ENCODE peak calls at places on chromosomes 11 and 22, in nine cellular contexts. P, S, O, A, F, C, X, U and J are unnamed samples.

GRCh38 chr22:44732017-44732561 is 20.3 kb upstream of the ARHGAP8 start:
- DNase-seq in P (no peak), S (no peak), O (no peak), A (no peak), F (no peak), C (no peak), X (no peak), U (no peak), J (no peak)

GRCh38 chr11:43833657-43834073 is 47.0 kb upstream of the ALKBH3 start:
- DNase-seq in P (no peak), S (peak), O (no peak), A (no peak), F (no peak), C (no peak), X (no peak), U (no peak), J (no peak)

GRCh38 chr22:37345863-37346514 is 63.7 kb downstream of the CYTH4 start:
- DNase-seq in P (no peak), S (peak), O (no peak), A (no peak), F (no peak), C (no peak), X (no peak), U (no peak), J (no peak)

GRCh38 chr22:25112538-25113253 is 87.0 kb upstream of the CRYBB3 start:
- DNase-seq in P (no peak), S (no peak), O (no peak), A (no peak), F (no peak), C (no peak), X (no peak), U (peak), J (no peak)

GRCh38 chr11:112368402-112368801 is 107.7 kb upstream of the PLET1 start:
- DNase-seq in P (no peak), S (no peak), O (no peak), A (no peak), F (no peak), C (no peak), X (no peak), U (no peak), J (no peak)

GRCh38 chr22:30074147-30074546 is 6.1 kb upstream of the HORMAD2 start:
- DNase-seq in P (no peak), S (no peak), O (no peak), A (no peak), F (no peak), C (no peak), X (no peak), U (no peak), J (no peak)

GRCh38 chr22:21642584-21643448 is 714 bp downstream of the SDF2L1 start:
- DNase-seq in P (peak), S (peak), O (no peak), A (peak), F (no peak), C (peak), X (no peak), U (peak), J (peak)

GRCh38 chr11:3226846-3227567 is 5.2 kb downstream of the MRGPRE start:
- DNase-seq in P (no peak), S (no peak), O (no peak), A (no peak), F (no peak), C (no peak), X (peak), U (no peak), J (no peak)

GRCh38 chr11:43376594-43376993 is 17.9 kb downstream of the TTC17 start:
- DNase-seq in P (no peak), S (peak), O (no peak), A (no peak), F (no peak), C (no peak), X (no peak), U (no peak), J (no peak)

GRCh38 chr11:70618471-70619101 is 220.3 kb downstream of the CTTN start:
- DNase-seq in P (no peak), S (no peak), O (no peak), A (no peak), F (no peak), C (no peak), X (no peak), U (no peak), J (no peak)

GRCh38 chr22:39748877-39749276 is 144.7 kb downstream of the ENTHD1 start:
- DNase-seq in P (no peak), S (peak), O (no peak), A (no peak), F (no peak), C (no peak), X (no peak), U (no peak), J (peak)

GRCh38 chr11:36135062-36135461 is 154.2 kb downstream of the COMMD9 start:
- DNase-seq in P (no peak), S (no peak), O (no peak), A (no peak), F (no peak), C (no peak), X (no peak), U (no peak), J (no peak)

GRCh38 chr11:87878373-87878779 is 296.9 kb downstream of the RAB38 start:
- DNase-seq in P (no peak), S (peak), O (no peak), A (no peak), F (no peak), C (no peak), X (no peak), U (no peak), J (no peak)

GRCh38 chr11:36354221-36355003 is 58.3 kb downstream of the PRR5L start:
- DNase-seq in P (no peak), S (peak), O (no peak), A (no peak), F (no peak), C (no peak), X (no peak), U (no peak), J (peak)

GRCh38 chr11:62088331-62088933 is 35.4 kb upstream of the INCENP start:
- DNase-seq in P (no peak), S (no peak), O (no peak), A (no peak), F (no peak), C (no peak), X (no peak), U (no peak), J (no peak)

GRCh38 chr11:112210890-112211289 is 15.3 kb upstream of the PTS start:
- DNase-seq in P (no peak), S (no peak), O (no peak), A (no peak), F (no peak), C (no peak), X (no peak), U (no peak), J (no peak)

GRCh38 chr11:12724301-12725046 is 50.3 kb downstream of the TEAD1 start:
- DNase-seq in P (no peak), S (peak), O (peak), A (peak), F (peak), C (peak), X (no peak), U (peak), J (no peak)

GRCh38 chr11:6622261-6623171 is 3.3 kb upstream of the TPP1 start:
- DNase-seq in P (no peak), S (no peak), O (no peak), A (no peak), F (no peak), C (no peak), X (no peak), U (no peak), J (no peak)

GRCh38 chr11:14973621-14974020 is 1.5 kb upstream of the CALCA start:
- DNase-seq in P (peak), S (no peak), O (no peak), A (no peak), F (no peak), C (peak), X (no peak), U (no peak), J (peak)

GRCh38 chr11:77559686-77560425 is 29.9 kb upstream of the AQP11 start:
- DNase-seq in P (no peak), S (peak), O (no peak), A (no peak), F (no peak), C (no peak), X (no peak), U (no peak), J (no peak)

DNA sequence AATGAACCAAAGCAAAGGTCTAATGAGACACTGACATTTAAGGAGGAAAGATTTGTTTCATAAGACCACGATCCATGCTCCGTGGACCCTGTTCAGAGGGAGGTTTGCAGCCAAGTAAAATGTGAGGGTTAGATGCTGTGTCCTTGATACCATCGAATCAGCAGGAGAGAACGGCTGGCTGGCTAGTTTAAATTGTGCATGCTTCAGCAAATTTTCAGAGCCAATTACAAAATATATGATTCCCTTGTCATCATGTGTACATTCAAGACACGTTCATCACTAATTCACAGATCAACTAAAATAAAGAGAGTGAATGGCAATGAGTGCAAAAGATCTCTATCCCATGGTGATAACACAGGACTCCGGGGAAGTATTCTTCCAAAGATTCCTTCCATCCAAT is 960.9 kb upstream of the FAT3 start:
- DNase-seq in P (no peak), S (no peak), O (no peak), A (no peak), F (no peak), C (no peak), X (no peak), U (no peak), J (no peak)
- H3K4me3 ChIP-seq in P (no peak), S (no peak), O (no peak), A (no peak), F (no peak), C (no peak), X (no peak), U (no peak), J (no peak)

DNA sequence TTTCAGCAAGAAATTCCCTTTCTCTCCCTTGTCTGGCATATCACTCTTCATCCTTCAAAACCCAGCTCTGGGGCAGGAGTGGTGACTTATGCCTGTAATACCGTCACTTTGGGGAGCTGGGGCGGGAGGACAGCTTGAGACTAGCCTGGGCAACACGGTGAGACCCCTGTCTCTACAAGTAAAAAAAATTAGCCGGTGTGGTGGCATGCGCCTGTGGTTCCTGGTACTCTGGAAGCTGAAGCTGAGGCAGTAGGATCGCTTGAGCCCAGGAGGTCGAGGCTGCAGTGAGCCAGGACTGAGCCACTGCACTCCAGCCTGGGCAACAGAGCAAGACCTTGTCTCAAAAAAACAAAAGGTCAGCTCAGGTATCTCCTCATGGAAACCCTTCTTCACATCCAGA is 1.4 kb upstream of the RCE1 start:
- DNase-seq in P (no peak), S (no peak), O (no peak), A (no peak), F (no peak), C (peak), X (no peak), U (no peak), J (no peak)
- H3K4me3 ChIP-seq in P (peak), S (peak), O (peak), A (no peak), F (no peak), C (peak), X (peak), U (peak), J (peak)

GRCh38 chr11:86538223-86538548 is 134.2 kb downstream of the ME3 start:
- DNase-seq in P (no peak), S (no peak), O (no peak), A (no peak), F (no peak), C (no peak), X (no peak), U (no peak), J (no peak)
- H3K4me3 ChIP-seq in P (no peak), S (no peak), O (no peak), A (no peak), F (no peak), C (no peak), X (no peak), U (no peak), J (no peak)

GRCh38 chr22:31093956-31094622 is 13.0 kb downstream of the SMTN start:
- DNase-seq in P (no peak), S (no peak), O (no peak), A (peak), F (no peak), C (peak), X (no peak), U (peak), J (no peak)
- H3K4me3 ChIP-seq in P (no peak), S (no peak), O (no peak), A (no peak), F (no peak), C (no peak), X (no peak), U (peak), J (no peak)

DNA sequence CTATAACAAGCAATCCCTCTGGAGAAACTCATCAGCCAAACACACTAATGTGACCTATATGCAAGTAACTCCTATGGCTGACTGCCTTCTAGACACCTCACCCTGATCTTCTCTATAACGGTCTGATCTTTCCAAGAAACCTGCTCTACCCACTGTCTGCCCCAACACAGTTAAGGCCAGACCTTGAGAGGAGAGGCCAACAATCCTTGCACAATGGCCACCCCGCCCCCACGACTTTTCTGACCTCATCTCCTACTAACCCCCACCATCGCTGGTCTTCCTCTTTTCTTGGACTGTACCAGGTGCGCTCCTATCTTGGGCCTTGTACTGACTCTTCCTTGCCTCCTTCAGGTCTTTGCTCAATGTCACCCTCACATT is 12.5 kb downstream of the HIRA start:
- DNase-seq in P (no peak), S (no peak), O (no peak), A (no peak), F (no peak), C (peak), X (no peak), U (no peak), J (no peak)
- H3K4me3 ChIP-seq in P (no peak), S (no peak), O (no peak), A (no peak), F (no peak), C (peak), X (no peak), U (no peak), J (no peak)

GRCh38 chr11:47714554-47715081 is 551 bp downstream of the AGBL2 start:
- DNase-seq in P (peak), S (peak), O (no peak), A (no peak), F (no peak), C (peak), X (no peak), U (no peak), J (no peak)
- H3K4me3 ChIP-seq in P (peak), S (peak), O (peak), A (peak), F (peak), C (no peak), X (peak), U (peak), J (peak)

GRCh38 chr11:117928818-117929567 is at the start of gene TMPRSS13:
- DNase-seq in P (no peak), S (no peak), O (no peak), A (peak), F (no peak), C (peak), X (no peak), U (no peak), J (no peak)
- H3K4me3 ChIP-seq in P (no peak), S (no peak), O (no peak), A (no peak), F (peak), C (no peak), X (no peak), U (no peak), J (no peak)

DNA sequence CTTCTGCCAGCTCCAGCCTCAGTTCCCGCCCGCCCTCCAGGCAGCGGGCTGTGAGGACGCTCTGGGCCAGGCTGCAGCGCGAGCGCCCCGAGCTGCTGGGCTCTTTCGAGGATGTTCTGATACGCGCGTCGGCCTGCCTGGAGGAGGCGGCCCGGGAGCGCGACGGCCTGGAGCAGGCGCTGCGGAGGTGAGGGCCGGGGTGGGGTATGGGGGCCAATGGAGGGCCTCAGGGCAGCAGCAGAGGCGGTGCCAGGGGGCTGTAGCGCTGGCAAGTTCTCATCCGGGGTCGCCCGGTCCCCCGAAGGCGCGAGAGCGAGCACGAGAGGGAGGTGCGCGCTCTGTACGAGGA is 2.2 kb downstream of the CRACR2B start:
- DNase-seq in P (no peak), S (no peak), O (no peak), A (no peak), F (no peak), C (no peak), X (no peak), U (no peak), J (no peak)
- H3K4me3 ChIP-seq in P (peak), S (peak), O (peak), A (no peak), F (peak), C (peak), X (peak), U (peak), J (peak)

GRCh38 chr11:309558-309855 is 1.9 kb downstream of the IFITM2 start:
- DNase-seq in P (no peak), S (no peak), O (no peak), A (no peak), F (no peak), C (no peak), X (no peak), U (no peak), J (no peak)
- H3K4me3 ChIP-seq in P (peak), S (peak), O (no peak), A (peak), F (peak), C (peak), X (peak), U (peak), J (peak)

DNA sequence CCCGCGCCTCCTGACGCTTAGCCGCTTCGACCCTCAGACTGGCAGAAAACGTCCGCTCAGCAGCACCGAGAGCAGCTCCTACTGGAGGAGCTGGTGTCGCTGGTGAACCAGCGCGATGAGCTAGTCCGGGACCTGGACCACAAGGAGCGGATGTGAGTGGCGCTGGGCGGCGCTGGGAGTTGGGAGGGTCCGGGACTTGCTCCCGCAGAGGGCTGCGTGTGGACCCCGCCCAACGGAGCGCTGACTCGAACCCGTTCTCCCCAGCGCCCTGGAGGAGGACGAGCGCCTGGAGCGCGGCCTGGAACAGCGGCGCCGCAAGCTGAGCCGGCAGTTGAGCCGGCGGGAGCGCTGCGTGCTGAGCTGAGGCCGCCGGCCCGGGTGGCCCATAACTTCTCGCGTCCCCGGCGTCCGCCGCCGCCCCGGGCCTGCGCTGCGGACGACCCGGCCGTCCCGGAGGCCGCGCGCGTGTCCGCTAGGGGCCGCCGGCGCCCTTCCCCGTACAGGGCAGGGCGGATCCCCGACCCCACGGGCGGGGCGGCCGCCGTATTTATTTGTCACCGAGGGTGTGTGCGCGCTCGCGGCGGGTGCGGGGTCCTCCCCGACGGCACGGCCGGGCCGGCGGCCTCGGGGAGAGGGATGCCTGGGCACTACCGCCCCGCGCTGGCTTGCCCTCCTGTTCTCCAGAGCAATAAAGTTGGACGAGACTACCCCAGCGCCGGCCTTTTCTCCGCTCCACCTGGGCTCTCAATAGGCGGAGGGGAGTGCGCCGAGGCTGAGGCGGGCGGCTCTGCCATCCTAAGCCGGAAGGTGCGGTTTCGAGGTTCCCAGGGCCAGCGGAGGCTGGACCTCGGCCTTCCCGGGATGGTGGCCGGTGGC is 3.4 kb downstream of the KCNK7 start:
- DNase-seq in P (no peak), S (no peak), O (no peak), A (no peak), F (no peak), C (peak), X (no peak), U (peak), J (no peak)
- H3K4me3 ChIP-seq in P (no peak), S (no peak), O (peak), A (no peak), F (no peak), C (peak), X (no peak), U (peak), J (no peak)